ENCODE peak calls at places on chromosome 13, in four cellular contexts. A is IMR-90, V is H1, H is neuronal stem cell. Z is an unnamed sample.

GRCh38 chr13:83943530-83944279 is 61.4 kb upstream of the SLITRK1 start:
- DNase-seq in A (no peak), V (no peak), H (no peak), Z (no peak)

GRCh38 chr13:31380728-31381127 is 181.0 kb downstream of the B3GLCT start:
- DNase-seq in A (no peak), V (no peak), H (peak), Z (no peak)

GRCh38 chr13:27524981-27525975 is 74.9 kb upstream of the MTIF3 start:
- DNase-seq in A (no peak), V (no peak), H (no peak), Z (no peak)

GRCh38 chr13:57253551-57253950 is 86.6 kb downstream of the PRR20E start:
- DNase-seq in A (no peak), V (no peak), H (no peak), Z (no peak)

GRCh38 chr13:98275711-98276171 is 98.7 kb upstream of the RNF113B start:
- DNase-seq in A (no peak), V (no peak), H (no peak), Z (peak)

GRCh38 chr13:30422056-30422914 is at the start of gene UBE2L5:
- DNase-seq in A (peak), V (no peak), H (peak), Z (peak)

GRCh38 chr13:97256343-97256783 is 34.2 kb downstream of the MBNL2 start:
- DNase-seq in A (peak), V (no peak), H (no peak), Z (peak)

GRCh38 chr13:86572115-86572514 is 772.9 kb upstream of the SLITRK6 start:
- DNase-seq in A (peak), V (no peak), H (no peak), Z (peak)

GRCh38 chr13:95155093-95155492 is 146.2 kb downstream of the ABCC4 start:
- DNase-seq in A (no peak), V (no peak), H (no peak), Z (peak)

GRCh38 chr13:26695360-26695705 is 65.3 kb downstream of the GPR12 start:
- DNase-seq in A (no peak), V (no peak), H (no peak), Z (no peak)

GRCh38 chr13:105219636-105220035 is 1315.8 kb downstream of the EFNB2 start:
- DNase-seq in A (peak), V (no peak), H (no peak), Z (no peak)

GRCh38 chr13:102800145-102801041 is 1.5 kb downstream of the BIVM start:
- DNase-seq in A (peak), V (no peak), H (peak), Z (peak)

GRCh38 chr13:40384976-40385857 is 281.2 kb downstream of the FOXO1 start:
- DNase-seq in A (no peak), V (no peak), H (no peak), Z (no peak)

GRCh38 chr13:43157796-43158195 is 134.4 kb downstream of the DNAJC15 start:
- DNase-seq in A (no peak), V (no peak), H (no peak), Z (no peak)

GRCh38 chr13:98919566-98919965 is 58.3 kb downstream of the DOCK9 start:
- DNase-seq in A (no peak), V (no peak), H (no peak), Z (no peak)

GRCh38 chr13:41956272-41956671 is 4.6 kb downstream of the VWA8 start:
- DNase-seq in A (no peak), V (no peak), H (no peak), Z (no peak)

GRCh38 chr13:44307255-44307654 is 66.4 kb upstream of the SERP2 start:
- DNase-seq in A (peak), V (no peak), H (no peak), Z (peak)

GRCh38 chr13:50589651-50590054 is 253.8 kb downstream of the DLEU7 start:
- DNase-seq in A (peak), V (no peak), H (no peak), Z (peak)

GRCh38 chr13:44422755-44423643 is 49.4 kb downstream of the SERP2 start:
- DNase-seq in A (no peak), V (no peak), H (no peak), Z (no peak)

GRCh38 chr13:91609353-91609752 is 210.9 kb downstream of the GPC5 start:
- DNase-seq in A (peak), V (no peak), H (no peak), Z (peak)

GRCh38 chr13:91078093-91078679 is 269.3 kb upstream of the MIR17HG start:
- DNase-seq in A (no peak), V (no peak), H (no peak), Z (peak)

DNA sequence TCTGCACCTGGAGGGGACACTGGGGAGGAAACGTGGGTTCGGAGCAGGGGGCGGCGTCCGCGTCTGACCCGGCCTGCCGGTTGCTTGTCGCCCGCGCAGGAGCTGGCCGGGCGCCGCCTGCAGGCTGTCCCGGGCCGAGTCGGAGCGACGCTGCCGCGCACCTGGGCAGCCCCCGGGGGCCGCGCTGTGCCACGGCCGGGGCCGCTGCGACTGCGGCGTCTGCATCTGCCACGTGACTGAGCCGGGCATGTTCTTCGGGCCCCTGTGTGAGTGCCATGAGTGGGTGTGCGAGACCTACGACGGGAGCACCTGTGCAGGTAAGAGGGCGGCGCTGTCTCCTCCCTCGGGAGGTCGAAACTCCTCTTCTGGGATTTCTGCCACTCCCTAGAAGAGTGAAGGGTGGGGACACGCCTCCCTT is 1.3 kb downstream of the ITGBL1 start:
- DNase-seq in A (no peak), V (no peak), H (no peak), Z (no peak)
- H3K14ac ChIP-seq in A (peak), V (no peak), H (peak), Z (peak)

GRCh38 chr13:106533940-106534843 is 1.3 kb downstream of the EFNB2 start:
- DNase-seq in A (peak), V (no peak), H (no peak), Z (peak)
- H3K14ac ChIP-seq in A (peak), V (no peak), H (peak), Z (peak)

GRCh38 chr13:112783135-112783945 is 93.5 kb downstream of the ATP11A start:
- DNase-seq in A (peak), V (no peak), H (no peak), Z (peak)

GRCh38 chr13:112779856-112780604 is 90.2 kb downstream of the ATP11A start:
- DNase-seq in A (peak), V (no peak), H (no peak), Z (no peak)

GRCh38 chr13:112782433-112783010 is 92.7 kb downstream of the ATP11A start:
- DNase-seq in A (no peak), V (no peak), H (no peak), Z (peak)

GRCh38 chr13:112781287-112781686 is 91.4 kb downstream of the ATP11A start:
- DNase-seq in A (no peak), V (no peak), H (no peak), Z (no peak)

GRCh38 chr13:112781881-112782361 is 92.1 kb downstream of the ATP11A start:
- DNase-seq in A (no peak), V (no peak), H (no peak), Z (no peak)
- H3K14ac ChIP-seq in A (peak), V (no peak), H (no peak), Z (no peak)

DNA sequence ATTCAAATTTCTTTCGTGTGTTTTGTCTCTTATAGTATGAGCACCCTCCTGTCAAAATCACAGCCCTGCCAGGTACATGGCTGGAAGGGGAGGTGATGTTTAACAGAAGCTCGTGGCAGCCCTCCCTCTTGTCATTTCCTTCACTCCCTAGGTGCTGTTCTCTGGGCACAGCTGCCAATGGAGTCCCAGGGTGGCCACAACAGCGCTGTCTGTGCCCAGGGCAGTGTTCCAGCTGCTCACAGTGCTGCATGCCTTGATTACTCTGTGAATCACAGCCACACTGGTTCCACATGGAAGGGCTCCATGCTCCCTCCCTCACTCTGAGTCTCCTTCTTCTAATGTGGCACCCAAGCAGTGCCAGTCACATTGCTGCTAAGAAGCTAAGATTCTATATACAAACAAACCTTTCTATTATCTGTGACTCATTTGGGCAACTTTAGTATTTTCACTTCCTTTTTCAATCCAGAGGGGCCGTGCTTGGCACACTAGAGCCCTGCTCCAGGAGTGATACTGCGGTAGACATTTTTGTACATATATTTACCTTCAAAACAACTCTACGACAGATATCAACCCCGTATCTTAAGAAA is 248.6 kb downstream of the TDRD3 start:
- DNase-seq in A (no peak), V (no peak), H (no peak), Z (no peak)
- H3K14ac ChIP-seq in A (no peak), V (no peak), H (no peak), Z (no peak)